ENCODE peak calls at places on chromosome 5, in ten cellular contexts. One of them, this sample, is unnamed.

GRCh38 chr5:124932791-124933600 is 186.6 kb upstream of the ZNF608 start:
- DNase-seq in fibroblast of lung: peak
- DNase-seq in AG04450: no peak
- DNase-seq in suprapubic skin: no peak
- DNase-seq in tibial artery: no peak
- DNase-seq in prostate gland: peak
- DNase-seq in A549: no peak
- DNase-seq in stomach: peak
- DNase-seq in lower lobe of right lung: no peak
- DNase-seq in H9: no peak
- DNase-seq in this sample: peak

GRCh38 chr5:175887463-175887862 is 16.1 kb downstream of the CPLX2 start:
- DNase-seq in lower lobe of right lung: no peak
- DNase-seq in stomach: no peak
- DNase-seq in H9: no peak
- DNase-seq in prostate gland: no peak
- DNase-seq in fibroblast of lung: no peak
- DNase-seq in AG04450: no peak
- DNase-seq in A549: no peak
- DNase-seq in suprapubic skin: no peak
- DNase-seq in tibial artery: no peak
- DNase-seq in this sample: no peak

GRCh38 chr5:110590187-110590586 is 136.3 kb downstream of the TMEM232 start:
- DNase-seq in stomach: no peak
- DNase-seq in prostate gland: no peak
- DNase-seq in fibroblast of lung: peak
- DNase-seq in lower lobe of right lung: no peak
- DNase-seq in suprapubic skin: no peak
- DNase-seq in AG04450: no peak
- DNase-seq in tibial artery: no peak
- DNase-seq in H9: no peak
- DNase-seq in A549: no peak
- DNase-seq in this sample: no peak

GRCh38 chr5:90994796-90995195 is 388.3 kb downstream of the ARRDC3 start:
- DNase-seq in prostate gland: no peak
- DNase-seq in fibroblast of lung: peak
- DNase-seq in A549: no peak
- DNase-seq in stomach: no peak
- DNase-seq in suprapubic skin: no peak
- DNase-seq in lower lobe of right lung: no peak
- DNase-seq in AG04450: no peak
- DNase-seq in H9: no peak
- DNase-seq in tibial artery: no peak
- DNase-seq in this sample: no peak

GRCh38 chr5:133132717-133133116 is 80.9 kb downstream of the HSPA4 start:
- DNase-seq in tibial artery: no peak
- DNase-seq in lower lobe of right lung: no peak
- DNase-seq in prostate gland: no peak
- DNase-seq in A549: no peak
- DNase-seq in H9: no peak
- DNase-seq in stomach: no peak
- DNase-seq in fibroblast of lung: no peak
- DNase-seq in AG04450: no peak
- DNase-seq in suprapubic skin: no peak
- DNase-seq in this sample: no peak

GRCh38 chr5:16787278-16787677 is 148.8 kb downstream of the MYO10 start:
- DNase-seq in H9: no peak
- DNase-seq in A549: no peak
- DNase-seq in suprapubic skin: no peak
- DNase-seq in fibroblast of lung: no peak
- DNase-seq in stomach: peak
- DNase-seq in lower lobe of right lung: no peak
- DNase-seq in AG04450: no peak
- DNase-seq in tibial artery: no peak
- DNase-seq in prostate gland: peak
- DNase-seq in this sample: no peak

GRCh38 chr5:170382790-170383189 is 6.4 kb downstream of the KCNMB1 start:
- DNase-seq in tibial artery: no peak
- DNase-seq in A549: no peak
- DNase-seq in H9: no peak
- DNase-seq in suprapubic skin: no peak
- DNase-seq in fibroblast of lung: no peak
- DNase-seq in stomach: no peak
- DNase-seq in lower lobe of right lung: no peak
- DNase-seq in AG04450: no peak
- DNase-seq in prostate gland: no peak
- DNase-seq in this sample: no peak

GRCh38 chr5:117701067-117701466 is 1126.4 kb upstream of the SEMA6A start:
- DNase-seq in suprapubic skin: no peak
- DNase-seq in tibial artery: no peak
- DNase-seq in AG04450: no peak
- DNase-seq in prostate gland: no peak
- DNase-seq in A549: no peak
- DNase-seq in lower lobe of right lung: no peak
- DNase-seq in fibroblast of lung: no peak
- DNase-seq in H9: no peak
- DNase-seq in stomach: no peak
- DNase-seq in this sample: no peak

GRCh38 chr5:89003563-89004036 is 120.6 kb upstream of the MEF2C start:
- DNase-seq in suprapubic skin: no peak
- DNase-seq in stomach: no peak
- DNase-seq in prostate gland: no peak
- DNase-seq in fibroblast of lung: no peak
- DNase-seq in tibial artery: no peak
- DNase-seq in A549: no peak
- DNase-seq in AG04450: no peak
- DNase-seq in lower lobe of right lung: peak
- DNase-seq in H9: no peak
- DNase-seq in this sample: no peak

GRCh38 chr5:115389799-115390382 is 93.4 kb upstream of the CCDC112 start:
- DNase-seq in suprapubic skin: no peak
- DNase-seq in H9: peak
- DNase-seq in tibial artery: no peak
- DNase-seq in fibroblast of lung: no peak
- DNase-seq in A549: no peak
- DNase-seq in stomach: peak
- DNase-seq in prostate gland: no peak
- DNase-seq in AG04450: no peak
- DNase-seq in lower lobe of right lung: peak
- DNase-seq in this sample: no peak

GRCh38 chr5:2749514-2750025 is 1.9 kb downstream of the IRX2 start:
- DNase-seq in lower lobe of right lung: peak
- DNase-seq in tibial artery: no peak
- DNase-seq in A549: no peak
- DNase-seq in prostate gland: no peak
- DNase-seq in fibroblast of lung: peak
- DNase-seq in stomach: no peak
- DNase-seq in AG04450: no peak
- DNase-seq in H9: no peak
- DNase-seq in suprapubic skin: no peak
- DNase-seq in this sample: no peak

GRCh38 chr5:66824476-66824875 is 228.3 kb downstream of the MAST4 start:
- DNase-seq in H9: no peak
- DNase-seq in suprapubic skin: no peak
- DNase-seq in tibial artery: no peak
- DNase-seq in A549: no peak
- DNase-seq in lower lobe of right lung: no peak
- DNase-seq in AG04450: no peak
- DNase-seq in fibroblast of lung: no peak
- DNase-seq in prostate gland: no peak
- DNase-seq in stomach: no peak
- DNase-seq in this sample: no peak

GRCh38 chr5:15757103-15757502 is 257.1 kb downstream of the FBXL7 start:
- DNase-seq in prostate gland: no peak
- DNase-seq in H9: no peak
- DNase-seq in suprapubic skin: no peak
- DNase-seq in A549: no peak
- DNase-seq in fibroblast of lung: peak
- DNase-seq in stomach: no peak
- DNase-seq in lower lobe of right lung: no peak
- DNase-seq in tibial artery: no peak
- DNase-seq in AG04450: no peak
- DNase-seq in this sample: no peak

GRCh38 chr5:89065919-89066318 is 182.9 kb upstream of the MEF2C start:
- DNase-seq in fibroblast of lung: no peak
- DNase-seq in H9: no peak
- DNase-seq in lower lobe of right lung: no peak
- DNase-seq in suprapubic skin: no peak
- DNase-seq in tibial artery: no peak
- DNase-seq in stomach: no peak
- DNase-seq in A549: no peak
- DNase-seq in prostate gland: no peak
- DNase-seq in AG04450: no peak
- DNase-seq in this sample: no peak

GRCh38 chr5:1341863-1342262 is 3.0 kb downstream of the CLPTM1L start:
- DNase-seq in AG04450: no peak
- DNase-seq in prostate gland: no peak
- DNase-seq in suprapubic skin: no peak
- DNase-seq in H9: no peak
- DNase-seq in A549: no peak
- DNase-seq in stomach: no peak
- DNase-seq in fibroblast of lung: no peak
- DNase-seq in tibial artery: no peak
- DNase-seq in lower lobe of right lung: no peak
- DNase-seq in this sample: no peak
- H3K27ac ChIP-seq in AG04450: no peak
- H3K27ac ChIP-seq in prostate gland: no peak
- H3K27ac ChIP-seq in suprapubic skin: no peak
- H3K27ac ChIP-seq in H9: no peak
- H3K27ac ChIP-seq in A549: no peak
- H3K27ac ChIP-seq in stomach: no peak
- H3K27ac ChIP-seq in fibroblast of lung: no peak
- H3K27ac ChIP-seq in tibial artery: no peak
- H3K27ac ChIP-seq in lower lobe of right lung: no peak
- H3K27ac ChIP-seq in this sample: no peak

GRCh38 chr5:138352722-138353549 is 451 bp downstream of the KDM3B start:
- DNase-seq in prostate gland: peak
- DNase-seq in lower lobe of right lung: peak
- DNase-seq in fibroblast of lung: peak
- DNase-seq in H9: peak
- DNase-seq in A549: peak
- DNase-seq in tibial artery: peak
- DNase-seq in stomach: peak
- DNase-seq in AG04450: no peak
- DNase-seq in suprapubic skin: no peak
- DNase-seq in this sample: peak
- TF ChIP-seq CTCF in prostate gland: no peak
- TF ChIP-seq CTCF in lower lobe of right lung: peak
- TF ChIP-seq CTCF in fibroblast of lung: peak
- TF ChIP-seq CTCF in H9: peak
- TF ChIP-seq CTCF in A549: peak
- TF ChIP-seq CTCF in tibial artery: peak
- TF ChIP-seq CTCF in stomach: no peak
- TF ChIP-seq CTCF in AG04450: no peak
- TF ChIP-seq CTCF in suprapubic skin: peak
- TF ChIP-seq CTCF in this sample: no peak

DNA sequence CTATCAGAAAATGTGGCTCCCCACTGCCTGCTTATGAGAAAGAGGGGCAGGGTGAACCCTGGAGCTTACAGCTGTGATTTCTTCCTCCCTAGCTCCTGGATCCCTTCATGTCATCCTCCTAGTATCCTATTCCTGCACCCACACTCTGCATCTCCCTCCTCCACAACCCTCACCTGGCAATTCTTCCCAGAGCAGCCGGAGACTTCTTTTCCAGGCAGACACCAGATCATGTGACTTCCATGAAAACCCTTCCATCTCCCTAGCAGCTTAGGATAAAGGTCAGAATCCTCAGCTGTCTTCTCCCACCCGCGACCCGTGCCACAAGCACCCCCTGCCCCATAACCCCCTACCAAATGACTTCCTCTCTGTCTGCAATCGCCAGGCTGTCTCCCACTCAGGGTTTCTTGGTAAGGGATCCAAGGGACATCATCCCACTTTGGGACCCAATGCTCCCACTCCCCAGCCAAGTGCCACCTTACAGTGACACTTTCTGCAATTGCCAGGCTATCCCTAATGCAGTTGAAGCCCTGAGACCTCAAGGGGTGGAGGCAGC is 146.7 kb downstream of the NSG2 start:
- DNase-seq in stomach: no peak
- DNase-seq in prostate gland: no peak
- DNase-seq in AG04450: no peak
- DNase-seq in H9: no peak
- DNase-seq in fibroblast of lung: no peak
- DNase-seq in A549: no peak
- DNase-seq in lower lobe of right lung: no peak
- DNase-seq in suprapubic skin: peak
- DNase-seq in tibial artery: no peak
- DNase-seq in this sample: no peak
- H3K27ac ChIP-seq in stomach: no peak
- H3K27ac ChIP-seq in prostate gland: no peak
- H3K27ac ChIP-seq in AG04450: no peak
- H3K27ac ChIP-seq in H9: no peak
- H3K27ac ChIP-seq in fibroblast of lung: no peak
- H3K27ac ChIP-seq in A549: no peak
- H3K27ac ChIP-seq in lower lobe of right lung: no peak
- H3K27ac ChIP-seq in suprapubic skin: no peak
- H3K27ac ChIP-seq in tibial artery: no peak
- H3K27ac ChIP-seq in this sample: no peak

GRCh38 chr5:25459082-25459481 is 814.3 kb upstream of the CDH10 start:
- DNase-seq in AG04450: no peak
- DNase-seq in tibial artery: no peak
- DNase-seq in stomach: no peak
- DNase-seq in fibroblast of lung: no peak
- DNase-seq in lower lobe of right lung: no peak
- DNase-seq in suprapubic skin: no peak
- DNase-seq in A549: no peak
- DNase-seq in H9: no peak
- DNase-seq in prostate gland: no peak
- DNase-seq in this sample: no peak

GRCh38 chr5:25453500-25453899 is 808.7 kb upstream of the CDH10 start:
- DNase-seq in lower lobe of right lung: no peak
- DNase-seq in tibial artery: no peak
- DNase-seq in AG04450: no peak
- DNase-seq in A549: no peak
- DNase-seq in prostate gland: no peak
- DNase-seq in H9: no peak
- DNase-seq in suprapubic skin: no peak
- DNase-seq in stomach: no peak
- DNase-seq in fibroblast of lung: no peak
- DNase-seq in this sample: no peak

DNA sequence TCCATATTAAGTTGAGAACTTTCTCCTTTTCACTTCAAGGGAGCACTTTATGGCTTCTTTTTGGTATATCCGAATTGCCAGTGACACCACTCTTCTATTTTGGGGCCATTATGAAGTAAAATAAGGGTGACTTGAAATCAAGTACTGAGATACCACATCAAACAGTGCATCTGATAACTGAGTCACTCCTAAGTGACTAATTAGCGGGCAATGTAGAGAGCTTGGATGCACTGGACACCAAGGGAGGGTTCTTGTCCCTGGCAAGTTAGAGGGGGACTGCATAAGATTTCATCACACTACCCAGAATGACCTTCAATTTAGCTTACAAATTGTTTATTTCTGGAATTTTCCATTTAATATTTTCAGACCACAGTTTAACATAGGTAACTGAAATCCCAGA is 813.9 kb upstream of the CDH10 start:
- DNase-seq in A549: no peak
- DNase-seq in prostate gland: no peak
- DNase-seq in fibroblast of lung: peak
- DNase-seq in tibial artery: no peak
- DNase-seq in lower lobe of right lung: no peak
- DNase-seq in H9: no peak
- DNase-seq in suprapubic skin: no peak
- DNase-seq in stomach: no peak
- DNase-seq in AG04450: no peak
- DNase-seq in this sample: no peak
- TF ChIP-seq CTCF in A549: no peak
- TF ChIP-seq CTCF in prostate gland: no peak
- TF ChIP-seq CTCF in fibroblast of lung: no peak
- TF ChIP-seq CTCF in tibial artery: no peak
- TF ChIP-seq CTCF in lower lobe of right lung: no peak
- TF ChIP-seq CTCF in H9: no peak
- TF ChIP-seq CTCF in suprapubic skin: no peak
- TF ChIP-seq CTCF in stomach: no peak
- TF ChIP-seq CTCF in AG04450: no peak
- TF ChIP-seq CTCF in this sample: no peak